ENCODE peak calls at places on chromosomes 13 and 19, in four cellular contexts. D is AML-193; V is HTR-8/SVneo; K is naive thymus-derived CD4-positive, alpha-beta T cell. Y is an unnamed sample.

GRCh38 chr19:33212773-33213172 is 12.9 kb downstream of the SLC7A10 start:
- DNase-seq in D (no peak), V (no peak), K (no peak), Y (no peak)

GRCh38 chr19:51135004-51135403 is 7.1 kb upstream of the SIGLEC7 start:
- DNase-seq in D (no peak), V (no peak), K (no peak), Y (no peak)

GRCh38 chr13:63607153-63607552 is 2191.5 kb upstream of the PCDH20 start:
- DNase-seq in D (no peak), V (no peak), K (no peak), Y (no peak)

GRCh38 chr13:95676775-95677563 is at the start of gene DNAJC3:
- DNase-seq in D (peak; percentile 99), V (peak; percentile 86), K (peak; percentile 98), Y (peak; percentile 94)

GRCh38 chr13:52738719-52739467 is 727 bp downstream of the CNMD start:
- DNase-seq in D (no peak), V (no peak), K (peak; percentile 3), Y (no peak)

GRCh38 chr19:38252935-38253691 is 3.1 kb downstream of the PPP1R14A start:
- DNase-seq in D (no peak), V (no peak), K (no peak), Y (no peak)

GRCh38 chr13:57739089-57739488 is 107.5 kb downstream of the PCDH17 start:
- DNase-seq in D (no peak), V (no peak), K (no peak), Y (no peak)

GRCh38 chr19:44626067-44626624 is 12.8 kb downstream of the IGSF23 start:
- DNase-seq in D (no peak), V (peak; percentile 69), K (no peak), Y (peak; percentile 71)

GRCh38 chr19:12777217-12778019 is 2.1 kb upstream of the HOOK2 start:
- DNase-seq in D (peak; percentile 55), V (no peak), K (peak; percentile 83), Y (peak; percentile 56)

GRCh38 chr19:39297931-39298634 is 1.9 kb downstream of the IFNL1 start:
- DNase-seq in D (no peak), V (no peak), K (no peak), Y (no peak)

GRCh38 chr13:50615234-50615633 is 228.3 kb downstream of the DLEU7 start:
- DNase-seq in D (no peak), V (no peak), K (no peak), Y (no peak)

GRCh38 chr13:59671853-59672252 is 491.9 kb downstream of the DIAPH3 start:
- DNase-seq in D (no peak), V (no peak), K (no peak), Y (no peak)

GRCh38 chr19:53782698-53783097 is 41.4 kb downstream of the NLRP12 start:
- DNase-seq in D (no peak), V (no peak), K (no peak), Y (no peak)

GRCh38 chr19:34135401-34135800 is 36.9 kb upstream of the LSM14A start:
- DNase-seq in D (no peak), V (no peak), K (no peak), Y (no peak)

GRCh38 chr19:6236310-6237291 is 43.2 kb downstream of the MLLT1 start:
- DNase-seq in D (no peak), V (no peak), K (no peak), Y (no peak)

GRCh38 chr13:40644838-40645620 is 21.4 kb downstream of the FOXO1 start:
- DNase-seq in D (no peak), V (no peak), K (no peak), Y (no peak)

GRCh38 chr19:610801-611505 is 21.3 kb downstream of the HCN2 start:
- DNase-seq in D (no peak), V (no peak), K (peak; percentile 61), Y (no peak)

GRCh38 chr13:49649244-49649962 is 21.1 kb downstream of the ARL11 start:
- DNase-seq in D (no peak), V (peak; percentile 14), K (no peak), Y (no peak)

GRCh38 chr19:19033426-19034203 is at the start of the genes ARMC6 and SUGP2:
- DNase-seq in D (peak; percentile 78), V (peak; percentile 98), K (peak; percentile 95), Y (peak; percentile 91)

GRCh38 chr13:110696776-110697175 is 9.1 kb downstream of the CARS2 start:
- DNase-seq in D (no peak), V (no peak), K (no peak), Y (no peak)

GRCh38 chr19:3721131-3721899 is 13.1 kb downstream of the TJP3 start:
- DNase-seq in D (peak; percentile 47), V (peak; percentile 75), K (peak; percentile 80), Y (peak; percentile 80)

GRCh38 chr19:38846097-38846496 is 3.7 kb downstream of the HNRNPL start:
- DNase-seq in D (no peak), V (no peak), K (no peak), Y (no peak)

GRCh38 chr13:37338721-37339120 is 233.3 kb upstream of the CSNK1A1L start:
- DNase-seq in D (no peak), V (no peak), K (no peak), Y (no peak)

GRCh38 chr13:88979465-88980180 is 1308.5 kb downstream of the SLITRK5 start:
- DNase-seq in D (peak; percentile 14), V (no peak), K (no peak), Y (no peak)

GRCh38 chr19:18999896-19000620 is 33.3 kb downstream of the SUGP2 start:
- DNase-seq in D (peak; percentile 9), V (no peak), K (no peak), Y (no peak)

Y was measured in SW 1271.